ENCODE peak calls at places on chromosomes 2 and 18, in seven cellular contexts. M, U, C, P, Y, K and D are unnamed samples.

GRCh38 chr2:50181212-50181611 is 850.7 kb downstream of the NRXN1 start:
- DNase-seq in Y (no peak), K (no peak), C (no peak), M (no peak), P (no peak), U (no peak), D (peak)

GRCh38 chr2:176959614-176960013 is 253.0 kb upstream of the HNRNPA3 start:
- DNase-seq in U (no peak), C (no peak), M (no peak), K (no peak), Y (no peak), P (no peak), D (no peak)

GRCh38 chr18:58087928-58088722 is 44.1 kb downstream of the NEDD4L start:
- DNase-seq in K (peak), P (no peak), Y (peak), C (no peak), U (no peak), M (peak), D (no peak)

GRCh38 chr2:204892506-204893255 is 347.4 kb downstream of the PARD3B start:
- DNase-seq in U (no peak), Y (no peak), K (no peak), C (peak), P (no peak), M (peak), D (no peak)

GRCh38 chr18:2627821-2628276 is 27.7 kb upstream of the SMCHD1 start:
- DNase-seq in U (no peak), M (peak), Y (no peak), C (peak), P (no peak), K (peak), D (no peak)

GRCh38 chr2:8058652-8059051 is 623.2 kb upstream of the ID2 start:
- DNase-seq in P (no peak), M (no peak), Y (no peak), C (peak), U (no peak), K (no peak), D (no peak)

GRCh38 chr2:64524604-64525322 is 635 bp downstream of the AFTPH start:
- DNase-seq in C (peak), M (peak), K (peak), U (no peak), Y (peak), P (no peak), D (peak)

GRCh38 chr2:68918497-68918896 is 34.2 kb downstream of the GKN2 start:
- DNase-seq in Y (no peak), P (no peak), M (no peak), C (no peak), K (peak), U (no peak), D (peak)

GRCh38 chr2:195606179-195606578 is 50.8 kb upstream of the SLC39A10 start:
- DNase-seq in Y (no peak), M (no peak), C (no peak), P (no peak), U (no peak), K (no peak), D (no peak)

GRCh38 chr2:1744151-1744445 is 217 bp downstream of the PXDN start:
- DNase-seq in P (peak), Y (peak), C (no peak), U (peak), M (no peak), K (no peak), D (no peak)

GRCh38 chr2:1745171-1746023 is 1.1 kb upstream of the PXDN start:
- DNase-seq in Y (peak), K (no peak), M (no peak), U (peak), P (no peak), C (no peak), D (no peak)

GRCh38 chr2:1742680-1743395 is 1.5 kb downstream of the PXDN start:
- DNase-seq in Y (peak), P (peak), M (peak), K (peak), U (peak), C (peak), D (peak)

GRCh38 chr2:1743396-1744150 is 742 bp downstream of the PXDN start:
- DNase-seq in P (no peak), U (peak), Y (peak), K (no peak), M (peak), C (peak), D (peak)

GRCh38 chr2:1744446-1745170 is at the start of gene PXDN:
- DNase-seq in C (peak), M (peak), P (peak), Y (peak), U (no peak), K (no peak), D (peak)
- H3K27ac ChIP-seq in C (peak), M (peak), P (peak), Y (no peak), U (peak), K (peak), D (peak)

DNA sequence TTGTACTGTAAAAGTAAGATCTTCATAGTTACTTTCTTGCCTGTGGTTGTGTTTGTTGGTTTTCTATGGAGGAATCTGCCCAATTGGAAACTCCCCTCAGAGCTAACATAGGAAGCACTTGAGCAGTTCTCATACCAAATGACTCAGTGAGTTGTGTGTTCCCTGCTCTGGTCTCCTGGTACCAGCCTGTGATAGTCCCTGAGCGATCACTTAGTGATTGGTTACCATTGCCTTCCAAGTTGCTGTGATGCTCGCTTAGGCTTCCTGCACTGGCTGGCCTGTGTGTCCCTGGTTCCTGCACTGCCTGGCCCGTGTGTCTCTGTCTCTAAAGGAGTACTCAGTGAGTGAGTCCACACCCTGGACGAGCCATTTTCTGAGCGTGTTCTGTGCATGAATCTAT is 133.0 kb downstream of the MAP4K4 start:
- DNase-seq in U (no peak), P (no peak), C (peak), K (peak), Y (no peak), M (peak), D (no peak)
- H4K8ac ChIP-seq in U (no peak), P (no peak), C (no peak), K (peak), Y (no peak), M (no peak), D (no peak)

DNA sequence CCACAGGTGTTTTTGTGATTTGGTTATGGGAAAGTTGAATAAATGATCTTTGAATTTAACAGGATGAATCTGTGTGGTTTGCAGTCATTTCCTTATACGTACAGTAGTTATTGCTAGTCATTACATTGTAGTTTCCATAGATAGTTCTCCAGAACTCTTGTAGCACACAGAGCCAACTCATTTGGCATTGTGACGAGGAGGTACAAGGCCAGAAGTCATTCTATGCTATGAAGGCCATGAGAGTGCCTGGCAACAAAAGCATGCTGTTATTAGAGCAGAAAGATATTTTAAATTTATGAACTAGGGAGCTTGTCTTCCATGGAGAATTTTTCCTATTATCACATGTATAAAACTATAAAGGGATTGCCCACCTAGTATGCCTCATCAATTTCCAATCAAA is 973.0 kb upstream of the CHAC2 start:
- DNase-seq in M (no peak), Y (no peak), K (no peak), U (no peak), P (no peak), C (no peak), D (no peak)
- H3K27ac ChIP-seq in M (no peak), Y (no peak), K (no peak), U (no peak), P (no peak), C (no peak), D (no peak)

GRCh38 chr18:28095631-28096030 is 81.3 kb downstream of the CDH2 start:
- DNase-seq in Y (no peak), M (no peak), P (no peak), C (no peak), K (no peak), U (no peak), D (no peak)

GRCh38 chr18:28095041-28095440 is 81.9 kb downstream of the CDH2 start:
- DNase-seq in P (no peak), K (no peak), U (no peak), Y (no peak), M (peak), C (no peak), D (no peak)

DNA sequence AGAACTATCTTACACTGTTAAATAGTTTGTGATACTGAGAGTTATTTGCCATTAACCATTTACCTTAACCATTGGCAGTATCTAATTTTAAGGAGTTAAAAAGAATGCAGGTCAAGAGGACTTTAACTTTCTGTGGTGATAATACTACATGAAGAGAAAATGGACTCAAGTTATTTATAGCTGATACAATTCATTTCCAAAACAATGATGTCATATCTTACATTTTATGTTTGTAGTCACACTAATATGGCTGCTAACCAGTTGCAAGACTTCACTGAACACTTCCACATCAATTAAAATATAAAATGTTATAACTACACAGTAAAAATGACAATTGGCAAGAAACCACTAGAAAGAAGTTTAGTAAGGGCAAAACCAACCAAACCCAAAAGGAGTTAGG is 77.7 kb downstream of the CDH2 start:
- DNase-seq in C (no peak), M (peak), Y (no peak), K (no peak), P (no peak), U (no peak), D (no peak)
- H4K8ac ChIP-seq in C (no peak), M (no peak), Y (no peak), K (no peak), P (no peak), U (no peak), D (no peak)